ENCODE peak calls at places on chromosomes 11 and 22, in four cellular contexts. One of them, this sample, is unnamed.

GRCh38 chr22:45253039-45253641 is 12.4 kb upstream of the KIAA0930 start:
- DNase-seq in lower lobe of right lung: no peak
- DNase-seq in GM23338: no peak
- DNase-seq in coronary artery: no peak
- DNase-seq in this sample: no peak

GRCh38 chr11:44300881-44301855 is 8.8 kb downstream of the ALX4 start:
- DNase-seq in lower lobe of right lung: no peak
- DNase-seq in GM23338: no peak
- DNase-seq in coronary artery: no peak
- DNase-seq in this sample: no peak

GRCh38 chr22:44211946-44212930 is 31.5 kb downstream of the PARVG start:
- DNase-seq in lower lobe of right lung: no peak
- DNase-seq in GM23338: no peak
- DNase-seq in coronary artery: peak; percentile 76
- DNase-seq in this sample: no peak

GRCh38 chr11:44623716-44624491 is 58.4 kb downstream of the CD82 start:
- DNase-seq in lower lobe of right lung: no peak
- DNase-seq in GM23338: no peak
- DNase-seq in coronary artery: peak; percentile 66
- DNase-seq in this sample: no peak

GRCh38 chr11:125454047-125454446 is 42.0 kb downstream of the FEZ1 start:
- DNase-seq in lower lobe of right lung: no peak
- DNase-seq in GM23338: no peak
- DNase-seq in coronary artery: no peak
- DNase-seq in this sample: no peak

GRCh38 chr11:12677131-12677530 is 2.9 kb downstream of the TEAD1 start:
- DNase-seq in lower lobe of right lung: no peak
- DNase-seq in GM23338: no peak
- DNase-seq in coronary artery: no peak
- DNase-seq in this sample: no peak

GRCh38 chr22:22920104-22920654 is 32.6 kb downstream of the IGLL5 start:
- DNase-seq in lower lobe of right lung: no peak
- DNase-seq in GM23338: no peak
- DNase-seq in coronary artery: no peak
- DNase-seq in this sample: no peak

GRCh38 chr11:120883404-120884135 is 140.3 kb upstream of the TBCEL start:
- DNase-seq in lower lobe of right lung: no peak
- DNase-seq in GM23338: no peak
- DNase-seq in coronary artery: no peak
- DNase-seq in this sample: no peak

GRCh38 chr11:66118847-66119246 is 48.8 kb downstream of the PACS1 start:
- DNase-seq in lower lobe of right lung: no peak
- DNase-seq in GM23338: no peak
- DNase-seq in coronary artery: no peak
- DNase-seq in this sample: no peak

GRCh38 chr11:13944016-13944415 is 18.5 kb upstream of the SPON1 start:
- DNase-seq in lower lobe of right lung: no peak
- DNase-seq in GM23338: no peak
- DNase-seq in coronary artery: no peak
- DNase-seq in this sample: no peak

GRCh38 chr11:44361883-44362282 is 51.9 kb upstream of the ALX4 start:
- DNase-seq in lower lobe of right lung: no peak
- DNase-seq in GM23338: no peak
- DNase-seq in coronary artery: no peak
- DNase-seq in this sample: no peak

GRCh38 chr22:37544955-37545702 is 15.2 kb upstream of the CDC42EP1 start:
- DNase-seq in lower lobe of right lung: peak; percentile 82
- DNase-seq in GM23338: peak; percentile 94
- DNase-seq in coronary artery: no peak
- DNase-seq in this sample: no peak

GRCh38 chr22:46070215-46070721 is 80.1 kb upstream of the PPARA start:
- DNase-seq in lower lobe of right lung: peak; percentile 84
- DNase-seq in GM23338: peak; percentile 69
- DNase-seq in coronary artery: no peak
- DNase-seq in this sample: no peak

GRCh38 chr11:1553808-1554594 is 18.1 kb downstream of the DUSP8 start:
- DNase-seq in lower lobe of right lung: peak; percentile 94
- DNase-seq in GM23338: peak; percentile 82
- DNase-seq in coronary artery: no peak
- DNase-seq in this sample: no peak

GRCh38 chr11:110125632-110126031 is 32.4 kb downstream of the ZC3H12C start:
- DNase-seq in lower lobe of right lung: no peak
- DNase-seq in GM23338: no peak
- DNase-seq in coronary artery: no peak
- DNase-seq in this sample: no peak

GRCh38 chr11:12502950-12503579 is 125.7 kb downstream of the PARVA start:
- DNase-seq in lower lobe of right lung: no peak
- DNase-seq in GM23338: no peak
- DNase-seq in coronary artery: no peak
- DNase-seq in this sample: no peak

GRCh38 chr11:134277176-134278001 is 1.2 kb downstream of the GLB1L3 start:
- DNase-seq in lower lobe of right lung: no peak
- DNase-seq in GM23338: peak; percentile 73
- DNase-seq in coronary artery: no peak
- DNase-seq in this sample: no peak

GRCh38 chr11:76793391-76793811 is 10.2 kb downstream of the TSKU start:
- DNase-seq in lower lobe of right lung: no peak
- DNase-seq in GM23338: no peak
- DNase-seq in coronary artery: peak; percentile 50
- DNase-seq in this sample: no peak

GRCh38 chr11:16591157-16591556 is 147.3 kb upstream of the C11orf58 start:
- DNase-seq in lower lobe of right lung: no peak
- DNase-seq in GM23338: no peak
- DNase-seq in coronary artery: no peak
- DNase-seq in this sample: no peak

GRCh38 chr11:112962854-112963367 is 1.7 kb downstream of the NCAM1 start:
- DNase-seq in lower lobe of right lung: peak; percentile 49
- DNase-seq in GM23338: peak; percentile 71
- DNase-seq in coronary artery: no peak
- DNase-seq in this sample: no peak

GRCh38 chr11:68090706-68091105 is 30.5 kb downstream of the CHKA start:
- DNase-seq in lower lobe of right lung: no peak
- DNase-seq in GM23338: no peak
- DNase-seq in coronary artery: no peak
- DNase-seq in this sample: no peak

GRCh38 chr22:24181088-24181995 is at the start of gene SUSD2:
- DNase-seq in lower lobe of right lung: peak; percentile 75
- DNase-seq in GM23338: peak; percentile 60
- DNase-seq in coronary artery: no peak
- DNase-seq in this sample: no peak

GRCh38 chr11:56716379-56716854 is 17.5 kb downstream of the OR9G1 start:
- DNase-seq in lower lobe of right lung: no peak
- DNase-seq in GM23338: no peak
- DNase-seq in coronary artery: no peak
- DNase-seq in this sample: no peak

GRCh38 chr22:41681616-41682015 is 7.1 kb downstream of the SNU13 start:
- DNase-seq in lower lobe of right lung: no peak
- DNase-seq in GM23338: no peak
- DNase-seq in coronary artery: no peak
- DNase-seq in this sample: no peak

GRCh38 chr11:113163291-113164030 is 150.9 kb upstream of the TTC12 start:
- DNase-seq in lower lobe of right lung: no peak
- DNase-seq in GM23338: no peak
- DNase-seq in coronary artery: no peak
- DNase-seq in this sample: no peak

GRCh38 chr22:36641902-36642640 is 61.5 kb downstream of the CACNG2 start:
- DNase-seq in lower lobe of right lung: no peak
- DNase-seq in GM23338: no peak
- DNase-seq in coronary artery: peak; percentile 24
- DNase-seq in this sample: no peak

GRCh38 chr11:117900144-117900651 is 23.7 kb upstream of the FXYD6 start:
- DNase-seq in lower lobe of right lung: no peak
- DNase-seq in GM23338: no peak
- DNase-seq in coronary artery: peak; percentile 33
- DNase-seq in this sample: no peak

GRCh38 chr11:119179983-119180382 is 5.3 kb upstream of the NHERF4 start:
- DNase-seq in lower lobe of right lung: no peak
- DNase-seq in GM23338: no peak
- DNase-seq in coronary artery: no peak
- DNase-seq in this sample: no peak

This sample was measured in CMK.